ENCODE peak calls at places on chromosomes 3 and 15, in seven cellular contexts. N is fibroblast of villous mesenchyme, Q is tibial artery, J is Peyer's patch, G is AG09309, I is fibroblast of lung, B is dorsolateral prefrontal cortex. U is an unnamed sample.

GRCh38 chr15:75517233-75517632 is 61.9 kb downstream of the PTPN9 start:
- DNase-seq in N (peak; percentile 47), Q (no peak), J (no peak), G (no peak), I (no peak), B (no peak), U (no peak)

GRCh38 chr15:23690450-23690852 is 3.3 kb upstream of the NDN start:
- DNase-seq in N (peak; percentile 70), Q (peak; percentile 45), J (no peak), G (peak; percentile 8), I (peak; percentile 93), B (peak; percentile 71), U (peak; percentile 93)

GRCh38 chr3:108298056-108298455 is 1.7 kb downstream of the HHLA2 start:
- DNase-seq in N (no peak), Q (no peak), J (no peak), G (no peak), I (no peak), B (no peak), U (no peak)

GRCh38 chr3:150738688-150739087 is 24.3 kb downstream of the SIAH2 start:
- DNase-seq in N (no peak), Q (no peak), J (no peak), G (no peak), I (no peak), B (no peak), U (no peak)

GRCh38 chr3:195259146-195259563 is 11.8 kb downstream of the XXYLT1 start:
- DNase-seq in N (peak; percentile 64), Q (no peak), J (no peak), G (no peak), I (peak; percentile 60), B (no peak), U (no peak)

GRCh38 chr15:88664151-88664778 is 25.4 kb downstream of the ISG20 start:
- DNase-seq in N (peak; percentile 23), Q (no peak), J (no peak), G (no peak), I (peak; percentile 47), B (no peak), U (no peak)

GRCh38 chr3:140376136-140376889 is 301.6 kb upstream of the TRIM42 start:
- DNase-seq in N (no peak), Q (no peak), J (no peak), G (no peak), I (no peak), B (no peak), U (no peak)

GRCh38 chr15:46344906-46345305 is 710.1 kb downstream of the SQOR start:
- DNase-seq in N (no peak), Q (no peak), J (no peak), G (no peak), I (no peak), B (no peak), U (no peak)

GRCh38 chr15:66477011-66477410 is 20.6 kb downstream of the SNAPC5 start:
- DNase-seq in N (no peak), Q (no peak), J (no peak), G (no peak), I (no peak), B (peak; percentile 58), U (no peak)

GRCh38 chr3:127164615-127165014 is 28.3 kb upstream of the PRR23E start:
- DNase-seq in N (no peak), Q (no peak), J (peak; percentile 13), G (no peak), I (no peak), B (no peak), U (no peak)

GRCh38 chr3:90015688-90016356 is 908.4 kb downstream of the EPHA3 start:
- DNase-seq in N (peak; percentile 71), Q (no peak), J (no peak), G (peak; percentile 18), I (peak; percentile 85), B (no peak), U (peak; percentile 87)

GRCh38 chr3:69435274-69436262 is 49.7 kb upstream of the FRMD4B start:
- DNase-seq in N (no peak), Q (no peak), J (no peak), G (no peak), I (no peak), B (no peak), U (no peak)

GRCh38 chr3:123406598-123406997 is 42.3 kb downstream of the ADCY5 start:
- DNase-seq in N (peak; percentile 15), Q (peak; percentile 84), J (peak; percentile 45), G (no peak), I (no peak), B (no peak), U (no peak)

GRCh38 chr3:119297169-119297568 is 3.0 kb downstream of the ARHGAP31 start:
- DNase-seq in N (no peak), Q (no peak), J (no peak), G (no peak), I (peak; percentile 31), B (no peak), U (peak; percentile 67)

GRCh38 chr3:197476126-197476525 is 79.6 kb downstream of the BDH1 start:
- DNase-seq in N (no peak), Q (no peak), J (no peak), G (no peak), I (no peak), B (no peak), U (no peak)

GRCh38 chr15:68819451-68820204 is 1.1 kb downstream of the ANP32A start:
- DNase-seq in N (peak; percentile 77), Q (peak; percentile 53), J (peak; percentile 62), G (no peak), I (peak; percentile 61), B (no peak), U (peak; percentile 68)

GRCh38 chr3:120764206-120764605 is 21.7 kb downstream of the GTF2E1 start:
- DNase-seq in N (no peak), Q (no peak), J (no peak), G (no peak), I (no peak), B (no peak), U (no peak)

GRCh38 chr3:50327943-50328691 is at the start of gene TUSC2:
- DNase-seq in N (peak; percentile 97), Q (peak; percentile 99), J (peak; percentile 98), G (peak; percentile 72), I (peak; percentile 95), B (peak; percentile 98), U (peak; percentile 97)

GRCh38 chr3:160008979-160009378 is 20.3 kb downstream of the IL12A start:
- DNase-seq in N (no peak), Q (no peak), J (no peak), G (no peak), I (no peak), B (no peak), U (no peak)

GRCh38 chr3:178304758-178305157 is 231.5 kb upstream of the KCNMB2 start:
- DNase-seq in N (peak; percentile 87), Q (no peak), J (no peak), G (peak; percentile 44), I (peak; percentile 83), B (no peak), U (peak; percentile 64)

GRCh38 chr15:91789136-91789535 is 64.4 kb upstream of the SLCO3A1 start:
- DNase-seq in N (no peak), Q (no peak), J (no peak), G (no peak), I (no peak), B (no peak), U (no peak)

GRCh38 chr15:80464952-80465645 is 60.9 kb downstream of the ARNT2 start:
- DNase-seq in N (no peak), Q (no peak), J (no peak), G (no peak), I (no peak), B (no peak), U (no peak)

GRCh38 chr3:138081371-138082084 is 33.9 kb downstream of the DZIP1L start:
- DNase-seq in N (peak; percentile 72), Q (no peak), J (no peak), G (no peak), I (peak; percentile 71), B (no peak), U (peak; percentile 73)

GRCh38 chr15:72189250-72189902 is 8.2 kb downstream of the GRAMD2A start:
- DNase-seq in N (no peak), Q (no peak), J (no peak), G (no peak), I (no peak), B (no peak), U (no peak)

DNA sequence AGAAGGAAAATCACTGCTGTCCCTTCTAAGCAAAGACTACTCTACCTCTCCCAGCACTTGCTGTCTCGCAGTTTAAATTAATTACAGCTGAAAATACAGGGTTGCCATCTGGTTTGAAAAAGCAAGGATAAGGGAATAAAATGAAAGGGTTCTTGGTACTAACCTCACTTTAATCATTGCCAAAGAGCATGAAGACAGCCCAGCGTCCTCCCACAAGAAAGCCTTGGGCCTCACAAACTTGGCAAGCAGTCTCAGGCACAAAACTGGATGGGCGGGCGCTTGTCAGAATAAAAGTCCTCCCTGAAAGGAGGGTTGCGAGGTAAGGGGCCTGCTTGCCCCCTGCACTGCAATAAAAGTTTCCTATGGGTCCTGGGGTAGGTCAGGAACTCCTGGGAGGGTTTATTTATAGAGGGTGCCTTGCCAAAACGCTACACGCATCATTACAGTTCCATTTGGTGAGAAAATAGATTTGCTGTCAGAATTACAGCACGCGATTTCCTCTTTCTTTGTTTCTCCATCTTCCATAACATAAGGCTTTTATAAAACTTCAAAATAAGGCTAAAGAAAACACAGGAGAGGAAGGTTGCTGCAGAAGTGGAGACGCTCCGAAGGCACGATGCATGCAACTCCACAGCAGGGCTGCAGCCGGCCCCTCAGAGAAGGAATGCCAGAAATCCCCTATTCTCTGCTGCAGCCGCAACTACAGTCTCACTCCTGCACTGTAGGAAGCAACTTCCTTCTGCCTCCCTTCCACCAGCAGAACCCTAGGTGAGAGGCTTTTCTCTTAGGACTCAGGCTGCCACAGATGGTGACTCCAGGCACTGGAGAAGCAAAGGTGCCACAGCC is 61.4 kb downstream of the VGLL4 start:
- DNase-seq in N (peak; percentile 87), Q (peak; percentile 78), J (no peak), G (peak; percentile 79), I (peak; percentile 95), B (peak; percentile 83), U (peak; percentile 92)
- H3K4me3 ChIP-seq in N (peak overlapping the region; percentile 53), Q (peak overlapping the region; percentile 34), J (no peak overlapping the region), G (peak overlapping the region; percentile 7), I (peak overlapping the region; percentile 55), B (peak overlapping the region; percentile 63), U (peak overlapping the region; percentile 52)

GRCh38 chr3:72482589-72483249 is 365.5 kb downstream of the SHQ1 start:
- DNase-seq in N (peak; percentile 86), Q (peak; percentile 72), J (peak; percentile 72), G (peak; percentile 21), I (peak; percentile 92), B (no peak), U (peak; percentile 78)
- H3K4me3 ChIP-seq in N (peak overlapping the region; percentile 40), Q (peak overlapping the region; percentile 33), J (peak overlapping the region; percentile 32), G (peak overlapping the region; percentile 2), I (peak overlapping the region; percentile 53), B (peak overlapping the region; percentile 19), U (peak overlapping the region; percentile 36)

DNA sequence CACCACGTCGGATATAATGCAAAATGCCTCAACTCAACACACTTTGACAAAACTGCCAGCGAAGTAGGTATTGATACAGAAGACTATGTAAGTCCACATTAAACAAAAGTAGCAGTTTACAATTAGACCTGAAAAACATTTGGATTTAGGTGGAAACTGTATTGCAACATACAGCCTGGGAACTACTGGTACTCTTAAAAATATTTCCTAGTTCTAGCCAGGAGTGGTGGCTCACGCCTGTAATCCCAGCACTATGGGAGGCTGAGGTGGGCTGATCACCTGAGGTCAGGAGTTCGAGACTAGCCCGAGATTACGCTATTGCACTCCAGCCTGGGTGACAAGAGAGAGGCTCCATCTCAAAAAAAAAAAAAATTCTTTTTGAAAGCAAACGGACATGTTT is 246.2 kb downstream of the ZBTB20 start:
- DNase-seq in N (peak; percentile 15), Q (no peak), J (no peak), G (no peak), I (no peak), B (no peak), U (peak; percentile 17)
- H3K4me3 ChIP-seq in N (peak overlapping the region; percentile 31), Q (peak overlapping the region; percentile 35), J (no peak overlapping the region), G (peak overlapping the region; percentile 31), I (peak overlapping the region; percentile 48), B (peak overlapping the region; percentile 27), U (peak overlapping the region; percentile 24)

GRCh38 chr15:41620536-41621199 is 39.5 kb upstream of the MGA start:
- DNase-seq in N (no peak), Q (no peak), J (no peak), G (no peak), I (peak; percentile 7), B (no peak), U (no peak)
- H3K4me3 ChIP-seq in N (peak overlapping the region; percentile 64), Q (peak overlapping the region; percentile 61), J (peak overlapping the region; percentile 53), G (peak overlapping the region; percentile 43), I (peak overlapping the region; percentile 73), B (peak overlapping the region; percentile 70), U (peak overlapping the region; percentile 59)

U was measured in fibroblast of pulmonary artery.